ENCODE peak calls at places on chromosomes 11 and 22, in nine cellular contexts. G is ascending aorta; X is substantia nigra; W is stimulated activated CD4-positive, alpha-beta T cell treated with anti-CD3 and anti-CD28 coated beads, Interleukin-1b, Interleukin-23, amount 100 ng/mL, for 24 hours; F is activated CD4-positive, alpha-beta T cell treated with anti-CD3 and anti-CD28 coated beads, Interleukin-2, amount 10 ng/mL, durations not matched to agents 24 days and 14 days; K is C1 segment of cervical spinal cord; N is upper lobe of right lung; P is AML-193; H is ACHN. A is an unnamed sample.
A peak's percentile ranks its signal among the peaks of the same experiment; 100 is the strongest.

GRCh38 chr11:2816941-2817421 is 68.6 kb downstream of the CDKN1C start:
- DNase-seq in G (no peak), X (no peak), W (no peak), F (no peak), K (no peak), N (peak; percentile 61), P (no peak), H (no peak), A (no peak)

GRCh38 chr11:90274362-90274761 is 51.5 kb upstream of the CHORDC1 start:
- DNase-seq in G (no peak), X (no peak), W (no peak), F (no peak), K (no peak), N (no peak), P (no peak), H (no peak), A (no peak)

GRCh38 chr11:72398058-72398758 is 36.1 kb downstream of the CLPB start:
- DNase-seq in G (no peak), X (no peak), W (no peak), F (no peak), K (no peak), N (no peak), P (no peak), H (no peak), A (no peak)

GRCh38 chr22:44710474-44711235 is 8.7 kb downstream of the PRR5 start:
- DNase-seq in G (no peak), X (no peak), W (no peak), F (no peak), K (no peak), N (no peak), P (no peak), H (no peak), A (no peak)

GRCh38 chr11:31826530-31827438 is 15.7 kb upstream of the PAX6 start:
- DNase-seq in G (no peak), X (no peak), W (no peak), F (peak; percentile 54), K (no peak), N (no peak), P (no peak), H (no peak), A (no peak)

GRCh38 chr11:45722144-45722543 is 56.7 kb upstream of the CHST1 start:
- DNase-seq in G (no peak), X (no peak), W (no peak), F (no peak), K (no peak), N (no peak), P (no peak), H (no peak), A (no peak)

GRCh38 chr11:40328890-40329617 is 1130.4 kb downstream of the LRRC4C start:
- DNase-seq in G (peak; percentile 84), X (no peak), W (no peak), F (no peak), K (no peak), N (no peak), P (no peak), H (peak; percentile 98), A (no peak)

GRCh38 chr22:34903416-34903815 is 162.5 kb upstream of the ISX start:
- DNase-seq in G (no peak), X (no peak), W (no peak), F (no peak), K (no peak), N (no peak), P (no peak), H (no peak), A (no peak)

GRCh38 chr11:119065369-119065768 is 2.2 kb upstream of the VPS11 start:
- DNase-seq in G (no peak), X (no peak), W (no peak), F (peak; percentile 87), K (no peak), N (no peak), P (peak; percentile 64), H (peak; percentile 39), A (no peak)

GRCh38 chr22:31344369-31345330 is 1.5 kb downstream of the PATZ1 start:
- DNase-seq in G (peak; percentile 77), X (no peak), W (no peak), F (peak; percentile 76), K (no peak), N (peak; percentile 68), P (no peak), H (no peak), A (no peak)

GRCh38 chr11:128519353-128519752 is 68.0 kb downstream of the ETS1 start:
- DNase-seq in G (no peak), X (no peak), W (no peak), F (peak; percentile 78), K (no peak), N (no peak), P (no peak), H (peak; percentile 68), A (no peak)

GRCh38 chr11:707817-708420 is 1.9 kb downstream of the EPS8L2 start:
- DNase-seq in G (no peak), X (no peak), W (no peak), F (no peak), K (no peak), N (no peak), P (no peak), H (peak; percentile 86), A (no peak)

GRCh38 chr11:57116654-57117053 is 65.1 kb upstream of the LRRC55 start:
- DNase-seq in G (no peak), X (no peak), W (no peak), F (peak; percentile 59), K (no peak), N (no peak), P (peak; percentile 16), H (peak; percentile 37), A (peak; percentile 9)

GRCh38 chr11:45473491-45473890 is 187.3 kb upstream of the SYT13 start:
- DNase-seq in G (no peak), X (no peak), W (no peak), F (no peak), K (no peak), N (no peak), P (no peak), H (no peak), A (no peak)

A was measured in NK-92 treated with Interleukin-12 subunit alpha and Interleukin-12 subunit beta, amount 100 ng/mL, for 24 hours.